ENCODE peak calls at places on chromosomes 1 and 21, in seven cellular contexts. One of them, this sample, is unnamed.

GRCh38 chr21:44958471-44959191 is 18.8 kb downstream of the SLX9 start:
- DNase-seq in coronary artery: peak; percentile 98
- DNase-seq in lung: no peak
- DNase-seq in RWPE2: peak; percentile 60
- DNase-seq in thyroid gland: peak; percentile 34
- DNase-seq in foreskin fibroblast: peak; percentile 25
- DNase-seq in fibroblast of lung: peak; percentile 90
- DNase-seq in this sample: no peak

GRCh38 chr1:168057921-168058320 is 78.8 kb downstream of the GPR161 start:
- DNase-seq in coronary artery: no peak
- DNase-seq in lung: no peak
- DNase-seq in RWPE2: no peak
- DNase-seq in thyroid gland: no peak
- DNase-seq in foreskin fibroblast: peak; percentile 36
- DNase-seq in fibroblast of lung: peak; percentile 52
- DNase-seq in this sample: no peak

GRCh38 chr21:36783612-36784383 is 84.9 kb downstream of the SIM2 start:
- DNase-seq in coronary artery: peak; percentile 35
- DNase-seq in lung: peak; percentile 52
- DNase-seq in RWPE2: no peak
- DNase-seq in thyroid gland: peak; percentile 67
- DNase-seq in foreskin fibroblast: peak; percentile 46
- DNase-seq in fibroblast of lung: no peak
- DNase-seq in this sample: no peak

GRCh38 chr1:56676571-56677035 is 31.5 kb downstream of the PRKAA2 start:
- DNase-seq in coronary artery: no peak
- DNase-seq in lung: no peak
- DNase-seq in RWPE2: no peak
- DNase-seq in thyroid gland: no peak
- DNase-seq in foreskin fibroblast: peak; percentile 94
- DNase-seq in fibroblast of lung: peak; percentile 84
- DNase-seq in this sample: no peak

GRCh38 chr1:12434686-12435085 is 183.3 kb downstream of the DHRS3 start:
- DNase-seq in coronary artery: no peak
- DNase-seq in lung: no peak
- DNase-seq in RWPE2: no peak
- DNase-seq in thyroid gland: no peak
- DNase-seq in foreskin fibroblast: no peak
- DNase-seq in fibroblast of lung: no peak
- DNase-seq in this sample: no peak

GRCh38 chr1:43668956-43669355 is 19.0 kb downstream of the KDM4A start:
- DNase-seq in coronary artery: no peak
- DNase-seq in lung: no peak
- DNase-seq in RWPE2: no peak
- DNase-seq in thyroid gland: no peak
- DNase-seq in foreskin fibroblast: peak; percentile 62
- DNase-seq in fibroblast of lung: no peak
- DNase-seq in this sample: no peak

GRCh38 chr21:39637197-39637970 is 24.6 kb downstream of the B3GALT5 start:
- DNase-seq in coronary artery: no peak
- DNase-seq in lung: no peak
- DNase-seq in RWPE2: no peak
- DNase-seq in thyroid gland: no peak
- DNase-seq in foreskin fibroblast: no peak
- DNase-seq in fibroblast of lung: no peak
- DNase-seq in this sample: no peak

GRCh38 chr1:225446298-225446941 is 18.6 kb upstream of the LBR start:
- DNase-seq in coronary artery: no peak
- DNase-seq in lung: no peak
- DNase-seq in RWPE2: no peak
- DNase-seq in thyroid gland: no peak
- DNase-seq in foreskin fibroblast: no peak
- DNase-seq in fibroblast of lung: no peak
- DNase-seq in this sample: no peak

GRCh38 chr1:35688161-35688560 is 30.5 kb downstream of the C1orf216 start:
- DNase-seq in coronary artery: no peak
- DNase-seq in lung: no peak
- DNase-seq in RWPE2: no peak
- DNase-seq in thyroid gland: no peak
- DNase-seq in foreskin fibroblast: no peak
- DNase-seq in fibroblast of lung: no peak
- DNase-seq in this sample: no peak

GRCh38 chr1:110548381-110548780 is 29.4 kb upstream of the KCNA10 start:
- DNase-seq in coronary artery: no peak
- DNase-seq in lung: no peak
- DNase-seq in RWPE2: no peak
- DNase-seq in thyroid gland: peak; percentile 30
- DNase-seq in foreskin fibroblast: peak; percentile 33
- DNase-seq in fibroblast of lung: no peak
- DNase-seq in this sample: peak; percentile 31

GRCh38 chr1:17230106-17230505 is 18.8 kb upstream of the PADI3 start:
- DNase-seq in coronary artery: no peak
- DNase-seq in lung: no peak
- DNase-seq in RWPE2: no peak
- DNase-seq in thyroid gland: no peak
- DNase-seq in foreskin fibroblast: no peak
- DNase-seq in fibroblast of lung: no peak
- DNase-seq in this sample: no peak

GRCh38 chr1:6052543-6053205 is 7.0 kb downstream of the KCNAB2 start:
- DNase-seq in coronary artery: no peak
- DNase-seq in lung: peak; percentile 56
- DNase-seq in RWPE2: no peak
- DNase-seq in thyroid gland: peak; percentile 67
- DNase-seq in foreskin fibroblast: peak; percentile 84
- DNase-seq in fibroblast of lung: peak; percentile 75
- DNase-seq in this sample: peak; percentile 33

GRCh38 chr1:65207317-65207716 is 59.3 kb downstream of the AK4 start:
- DNase-seq in coronary artery: no peak
- DNase-seq in lung: no peak
- DNase-seq in RWPE2: no peak
- DNase-seq in thyroid gland: no peak
- DNase-seq in foreskin fibroblast: peak; percentile 65
- DNase-seq in fibroblast of lung: peak; percentile 9
- DNase-seq in this sample: peak; percentile 56

GRCh38 chr1:38183094-38183493 is 136.5 kb upstream of the POU3F1 start:
- DNase-seq in coronary artery: no peak
- DNase-seq in lung: no peak
- DNase-seq in RWPE2: no peak
- DNase-seq in thyroid gland: no peak
- DNase-seq in foreskin fibroblast: no peak
- DNase-seq in fibroblast of lung: no peak
- DNase-seq in this sample: no peak

GRCh38 chr21:41630249-41630648 is 122.3 kb upstream of the TMPRSS2 start:
- DNase-seq in coronary artery: no peak
- DNase-seq in lung: no peak
- DNase-seq in RWPE2: peak; percentile 98
- DNase-seq in thyroid gland: no peak
- DNase-seq in foreskin fibroblast: peak; percentile 69
- DNase-seq in fibroblast of lung: peak; percentile 96
- DNase-seq in this sample: no peak

GRCh38 chr1:228721407-228721806 is 13.9 kb upstream of the RHOU start:
- DNase-seq in coronary artery: no peak
- DNase-seq in lung: no peak
- DNase-seq in RWPE2: no peak
- DNase-seq in thyroid gland: no peak
- DNase-seq in foreskin fibroblast: no peak
- DNase-seq in fibroblast of lung: no peak
- DNase-seq in this sample: no peak

GRCh38 chr1:23566304-23566703 is 7.0 kb upstream of the ID3 start:
- DNase-seq in coronary artery: no peak
- DNase-seq in lung: no peak
- DNase-seq in RWPE2: no peak
- DNase-seq in thyroid gland: no peak
- DNase-seq in foreskin fibroblast: no peak
- DNase-seq in fibroblast of lung: no peak
- DNase-seq in this sample: no peak
- TF ChIP-seq CTCF in coronary artery: no peak
- TF ChIP-seq CTCF in lung: no peak
- TF ChIP-seq CTCF in RWPE2: no peak
- TF ChIP-seq CTCF in thyroid gland: no peak
- TF ChIP-seq CTCF in foreskin fibroblast: peak; percentile 20
- TF ChIP-seq CTCF in fibroblast of lung: no peak
- TF ChIP-seq CTCF in this sample: peak; percentile 23

GRCh38 chr1:41901551-41901950 is 17.2 kb downstream of the HIVEP3 start:
- DNase-seq in coronary artery: no peak
- DNase-seq in lung: no peak
- DNase-seq in RWPE2: no peak
- DNase-seq in thyroid gland: no peak
- DNase-seq in foreskin fibroblast: no peak
- DNase-seq in fibroblast of lung: no peak
- DNase-seq in this sample: no peak

GRCh38 chr1:41905103-41905675 is 13.5 kb downstream of the HIVEP3 start:
- DNase-seq in coronary artery: no peak
- DNase-seq in lung: no peak
- DNase-seq in RWPE2: no peak
- DNase-seq in thyroid gland: no peak
- DNase-seq in foreskin fibroblast: no peak
- DNase-seq in fibroblast of lung: no peak
- DNase-seq in this sample: peak; percentile 24

GRCh38 chr1:41902125-41902524 is 16.6 kb downstream of the HIVEP3 start:
- DNase-seq in coronary artery: no peak
- DNase-seq in lung: peak; percentile 14
- DNase-seq in RWPE2: no peak
- DNase-seq in thyroid gland: no peak
- DNase-seq in foreskin fibroblast: peak; percentile 63
- DNase-seq in fibroblast of lung: peak; percentile 43
- DNase-seq in this sample: no peak

GRCh38 chr1:41900611-41901444 is 17.9 kb downstream of the HIVEP3 start:
- DNase-seq in coronary artery: no peak
- DNase-seq in lung: peak; percentile 22
- DNase-seq in RWPE2: peak; percentile 91
- DNase-seq in thyroid gland: no peak
- DNase-seq in foreskin fibroblast: peak; percentile 56
- DNase-seq in fibroblast of lung: peak; percentile 39
- DNase-seq in this sample: no peak

DNA sequence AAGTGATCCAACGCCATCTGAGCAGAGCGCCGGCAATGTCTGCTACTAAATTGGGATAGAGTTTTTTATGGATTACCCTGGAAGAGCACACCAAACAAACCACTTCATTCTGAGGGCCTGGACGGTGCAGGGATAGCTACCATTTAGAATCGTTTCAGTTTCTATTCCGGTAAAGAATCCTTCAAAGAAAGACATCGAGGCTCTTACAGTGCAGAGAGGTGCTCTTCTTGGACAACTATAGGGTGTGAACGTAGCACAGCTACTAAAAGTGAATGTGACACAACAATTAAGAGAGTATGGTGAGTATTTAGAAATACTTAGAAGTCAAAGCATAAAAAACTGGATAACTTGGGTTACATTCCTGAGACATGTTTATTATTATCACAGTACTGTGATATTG is 16.1 kb downstream of the HIVEP3 start:
- DNase-seq in coronary artery: no peak
- DNase-seq in lung: no peak
- DNase-seq in RWPE2: no peak
- DNase-seq in thyroid gland: no peak
- DNase-seq in foreskin fibroblast: no peak
- DNase-seq in fibroblast of lung: no peak
- DNase-seq in this sample: no peak
- H3K4me3 ChIP-seq in coronary artery: no peak overlapping the region
- H3K4me3 ChIP-seq in lung: no peak overlapping the region
- H3K4me3 ChIP-seq in RWPE2: no peak overlapping the region
- H3K4me3 ChIP-seq in thyroid gland: no peak overlapping the region
- H3K4me3 ChIP-seq in foreskin fibroblast: no peak overlapping the region
- H3K4me3 ChIP-seq in fibroblast of lung: no peak overlapping the region
- H3K4me3 ChIP-seq in this sample: no peak overlapping the region

GRCh38 chr1:177306981-177307380 is 136.2 kb downstream of the BRINP2 start:
- DNase-seq in coronary artery: no peak
- DNase-seq in lung: no peak
- DNase-seq in RWPE2: no peak
- DNase-seq in thyroid gland: no peak
- DNase-seq in foreskin fibroblast: peak; percentile 54
- DNase-seq in fibroblast of lung: no peak
- DNase-seq in this sample: no peak
- TF ChIP-seq CTCF in coronary artery: no peak
- TF ChIP-seq CTCF in lung: no peak
- TF ChIP-seq CTCF in RWPE2: no peak
- TF ChIP-seq CTCF in thyroid gland: no peak
- TF ChIP-seq CTCF in foreskin fibroblast: no peak
- TF ChIP-seq CTCF in fibroblast of lung: no peak
- TF ChIP-seq CTCF in this sample: no peak

DNA sequence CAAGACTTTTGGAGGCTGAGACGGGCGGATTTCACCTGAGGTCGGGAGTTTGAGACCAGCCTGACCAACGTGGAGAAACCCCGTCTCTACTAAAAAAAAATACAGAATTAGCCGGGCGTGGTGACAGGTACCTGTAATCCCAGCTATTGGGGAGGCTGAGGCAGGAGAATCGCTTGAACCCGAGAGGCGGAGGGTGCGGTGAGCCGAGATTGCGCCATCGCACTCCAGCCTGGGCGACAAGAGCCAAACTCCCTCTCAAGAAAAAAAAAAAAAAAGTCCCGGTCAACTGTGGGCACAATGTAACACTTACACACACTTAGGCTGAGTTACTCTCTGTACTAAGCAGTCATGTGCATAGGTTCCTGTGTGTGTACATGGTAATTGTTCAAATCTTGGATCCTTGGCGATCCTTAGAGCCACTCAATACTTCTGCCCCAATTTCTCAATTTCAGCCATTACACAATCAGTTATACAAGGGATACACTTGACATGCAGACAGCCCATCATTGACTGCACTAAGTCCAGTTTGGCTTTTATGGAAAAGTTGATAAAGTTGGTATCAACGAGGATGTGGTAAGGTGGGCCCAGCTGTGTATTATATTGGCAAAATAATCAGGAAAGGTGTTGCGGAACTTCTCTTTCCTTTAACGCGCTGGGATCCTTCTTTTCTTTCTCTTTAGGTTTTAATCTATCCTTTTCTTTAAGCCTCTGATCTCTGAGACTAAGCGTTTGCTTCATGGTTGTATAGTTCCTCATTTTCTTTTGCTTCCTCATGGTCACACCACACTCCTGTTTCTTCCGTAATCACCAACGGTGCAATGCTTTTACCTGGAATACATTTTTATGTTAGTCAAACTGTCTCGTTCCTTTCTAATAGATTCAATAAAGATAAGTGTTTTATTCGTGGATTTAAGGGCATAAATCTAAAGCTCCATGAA is 11.8 kb downstream of the SDCCAG8 start:
- DNase-seq in coronary artery: no peak
- DNase-seq in lung: peak; percentile 55
- DNase-seq in RWPE2: no peak
- DNase-seq in thyroid gland: no peak
- DNase-seq in foreskin fibroblast: no peak
- DNase-seq in fibroblast of lung: peak; percentile 69
- DNase-seq in this sample: no peak
- H3K4me3 ChIP-seq in coronary artery: no peak overlapping the region
- H3K4me3 ChIP-seq in lung: no peak overlapping the region
- H3K4me3 ChIP-seq in RWPE2: no peak overlapping the region
- H3K4me3 ChIP-seq in thyroid gland: no peak overlapping the region
- H3K4me3 ChIP-seq in foreskin fibroblast: no peak overlapping the region
- H3K4me3 ChIP-seq in fibroblast of lung: no peak overlapping the region
- H3K4me3 ChIP-seq in this sample: no peak overlapping the region

DNA sequence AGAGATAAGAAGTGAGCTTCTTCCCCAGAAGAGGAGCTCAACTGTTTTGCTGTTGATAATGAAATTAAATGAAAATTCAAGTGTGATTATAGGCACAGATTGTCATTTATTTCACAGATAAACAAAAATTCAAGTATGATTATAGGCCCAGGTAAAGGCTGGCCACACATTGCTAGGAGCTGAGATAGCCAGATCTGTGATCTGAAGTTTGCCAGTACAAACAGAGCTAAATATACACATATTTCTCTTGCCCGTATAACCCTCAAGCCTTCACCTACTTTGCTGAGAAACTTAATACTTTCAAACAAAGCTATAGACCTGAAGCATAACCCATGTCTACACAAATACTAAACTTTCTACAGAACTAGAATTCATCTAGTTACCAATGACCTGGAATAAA is 31.3 kb upstream of the NRIP1 start:
- DNase-seq in coronary artery: no peak
- DNase-seq in lung: no peak
- DNase-seq in RWPE2: no peak
- DNase-seq in thyroid gland: no peak
- DNase-seq in foreskin fibroblast: no peak
- DNase-seq in fibroblast of lung: no peak
- DNase-seq in this sample: no peak
- TF ChIP-seq CTCF in coronary artery: no peak
- TF ChIP-seq CTCF in lung: no peak
- TF ChIP-seq CTCF in RWPE2: no peak
- TF ChIP-seq CTCF in thyroid gland: no peak
- TF ChIP-seq CTCF in foreskin fibroblast: no peak
- TF ChIP-seq CTCF in fibroblast of lung: no peak
- TF ChIP-seq CTCF in this sample: no peak